ENCODE peak calls at places on chromosome 11, in six cellular contexts. One of them, this sample, is unnamed.

GRCh38 chr11:61728940-61729219 is 23.6 kb upstream of the MYRF start:
- DNase-seq in stimulated activated CD4-positive, alpha-beta T cell treated with anti-CD3 and anti-CD28 coated beads, Interleukin-1b, Interleukin-23, amount 100 ng/mL, for 24 hours: no peak
- DNase-seq in progenitor cell of endocrine pancreas: no peak
- DNase-seq in left ventricle myocardium inferior: no peak
- DNase-seq in astrocyte of the spinal cord: peak; percentile 59
- DNase-seq in ureter: no peak
- DNase-seq in this sample: no peak

GRCh38 chr11:19574916-19575315 is 137.7 kb upstream of the NAV2 start:
- DNase-seq in stimulated activated CD4-positive, alpha-beta T cell treated with anti-CD3 and anti-CD28 coated beads, Interleukin-1b, Interleukin-23, amount 100 ng/mL, for 24 hours: no peak
- DNase-seq in progenitor cell of endocrine pancreas: no peak
- DNase-seq in left ventricle myocardium inferior: no peak
- DNase-seq in astrocyte of the spinal cord: no peak
- DNase-seq in ureter: peak; percentile 15
- DNase-seq in this sample: no peak

GRCh38 chr11:69446108-69446507 is 35.4 kb upstream of the LINC01488 start:
- DNase-seq in stimulated activated CD4-positive, alpha-beta T cell treated with anti-CD3 and anti-CD28 coated beads, Interleukin-1b, Interleukin-23, amount 100 ng/mL, for 24 hours: no peak
- DNase-seq in progenitor cell of endocrine pancreas: no peak
- DNase-seq in left ventricle myocardium inferior: no peak
- DNase-seq in astrocyte of the spinal cord: no peak
- DNase-seq in ureter: no peak
- DNase-seq in this sample: no peak

GRCh38 chr11:77037057-77037456 is 2.9 kb downstream of the B3GNT6 start:
- DNase-seq in stimulated activated CD4-positive, alpha-beta T cell treated with anti-CD3 and anti-CD28 coated beads, Interleukin-1b, Interleukin-23, amount 100 ng/mL, for 24 hours: no peak
- DNase-seq in progenitor cell of endocrine pancreas: no peak
- DNase-seq in left ventricle myocardium inferior: no peak
- DNase-seq in astrocyte of the spinal cord: no peak
- DNase-seq in ureter: no peak
- DNase-seq in this sample: no peak

GRCh38 chr11:120707098-120707497 is 195.6 kb downstream of the GRIK4 start:
- DNase-seq in stimulated activated CD4-positive, alpha-beta T cell treated with anti-CD3 and anti-CD28 coated beads, Interleukin-1b, Interleukin-23, amount 100 ng/mL, for 24 hours: no peak
- DNase-seq in progenitor cell of endocrine pancreas: no peak
- DNase-seq in left ventricle myocardium inferior: no peak
- DNase-seq in astrocyte of the spinal cord: peak; percentile 80
- DNase-seq in ureter: no peak
- DNase-seq in this sample: no peak

GRCh38 chr11:124760205-124760652 is 1.9 kb downstream of the ESAM start:
- DNase-seq in stimulated activated CD4-positive, alpha-beta T cell treated with anti-CD3 and anti-CD28 coated beads, Interleukin-1b, Interleukin-23, amount 100 ng/mL, for 24 hours: no peak
- DNase-seq in progenitor cell of endocrine pancreas: no peak
- DNase-seq in left ventricle myocardium inferior: peak; percentile 54
- DNase-seq in astrocyte of the spinal cord: no peak
- DNase-seq in ureter: no peak
- DNase-seq in this sample: peak; percentile 33

GRCh38 chr11:121311373-121311772 is 18.8 kb downstream of the SC5D start:
- DNase-seq in stimulated activated CD4-positive, alpha-beta T cell treated with anti-CD3 and anti-CD28 coated beads, Interleukin-1b, Interleukin-23, amount 100 ng/mL, for 24 hours: no peak
- DNase-seq in progenitor cell of endocrine pancreas: no peak
- DNase-seq in left ventricle myocardium inferior: no peak
- DNase-seq in astrocyte of the spinal cord: no peak
- DNase-seq in ureter: no peak
- DNase-seq in this sample: no peak

GRCh38 chr11:3230636-3231549 is 1.3 kb downstream of the MRGPRE start:
- DNase-seq in stimulated activated CD4-positive, alpha-beta T cell treated with anti-CD3 and anti-CD28 coated beads, Interleukin-1b, Interleukin-23, amount 100 ng/mL, for 24 hours: no peak
- DNase-seq in progenitor cell of endocrine pancreas: no peak
- DNase-seq in left ventricle myocardium inferior: no peak
- DNase-seq in astrocyte of the spinal cord: no peak
- DNase-seq in ureter: no peak
- DNase-seq in this sample: peak; percentile 7

GRCh38 chr11:45180158-45180887 is 33.9 kb downstream of the PRDM11 start:
- DNase-seq in stimulated activated CD4-positive, alpha-beta T cell treated with anti-CD3 and anti-CD28 coated beads, Interleukin-1b, Interleukin-23, amount 100 ng/mL, for 24 hours: no peak
- DNase-seq in progenitor cell of endocrine pancreas: peak; percentile 56
- DNase-seq in left ventricle myocardium inferior: peak; percentile 58
- DNase-seq in astrocyte of the spinal cord: no peak
- DNase-seq in ureter: no peak
- DNase-seq in this sample: peak; percentile 81

GRCh38 chr11:33377100-33377851 is 120.1 kb downstream of the HIPK3 start:
- DNase-seq in stimulated activated CD4-positive, alpha-beta T cell treated with anti-CD3 and anti-CD28 coated beads, Interleukin-1b, Interleukin-23, amount 100 ng/mL, for 24 hours: no peak
- DNase-seq in progenitor cell of endocrine pancreas: no peak
- DNase-seq in left ventricle myocardium inferior: no peak
- DNase-seq in astrocyte of the spinal cord: peak; percentile 30
- DNase-seq in ureter: no peak
- DNase-seq in this sample: no peak

GRCh38 chr11:16204261-16204660 is 152.1 kb downstream of the SOX6 start:
- DNase-seq in stimulated activated CD4-positive, alpha-beta T cell treated with anti-CD3 and anti-CD28 coated beads, Interleukin-1b, Interleukin-23, amount 100 ng/mL, for 24 hours: no peak
- DNase-seq in progenitor cell of endocrine pancreas: no peak
- DNase-seq in left ventricle myocardium inferior: no peak
- DNase-seq in astrocyte of the spinal cord: no peak
- DNase-seq in ureter: no peak
- DNase-seq in this sample: no peak

GRCh38 chr11:133619973-133620372 is 87.7 kb upstream of the OPCML start:
- DNase-seq in stimulated activated CD4-positive, alpha-beta T cell treated with anti-CD3 and anti-CD28 coated beads, Interleukin-1b, Interleukin-23, amount 100 ng/mL, for 24 hours: no peak
- DNase-seq in progenitor cell of endocrine pancreas: no peak
- DNase-seq in left ventricle myocardium inferior: no peak
- DNase-seq in astrocyte of the spinal cord: no peak
- DNase-seq in ureter: no peak
- DNase-seq in this sample: no peak

GRCh38 chr11:2413735-2414579 is 13.4 kb downstream of the TSSC4 start:
- DNase-seq in stimulated activated CD4-positive, alpha-beta T cell treated with anti-CD3 and anti-CD28 coated beads, Interleukin-1b, Interleukin-23, amount 100 ng/mL, for 24 hours: no peak
- DNase-seq in progenitor cell of endocrine pancreas: no peak
- DNase-seq in left ventricle myocardium inferior: no peak
- DNase-seq in astrocyte of the spinal cord: no peak
- DNase-seq in ureter: no peak
- DNase-seq in this sample: no peak

GRCh38 chr11:44243086-44243485 is 66.9 kb downstream of the ALX4 start:
- DNase-seq in stimulated activated CD4-positive, alpha-beta T cell treated with anti-CD3 and anti-CD28 coated beads, Interleukin-1b, Interleukin-23, amount 100 ng/mL, for 24 hours: no peak
- DNase-seq in progenitor cell of endocrine pancreas: no peak
- DNase-seq in left ventricle myocardium inferior: no peak
- DNase-seq in astrocyte of the spinal cord: no peak
- DNase-seq in ureter: no peak
- DNase-seq in this sample: no peak

GRCh38 chr11:79201637-79202347 is 239.0 kb downstream of the TENM4 start:
- DNase-seq in stimulated activated CD4-positive, alpha-beta T cell treated with anti-CD3 and anti-CD28 coated beads, Interleukin-1b, Interleukin-23, amount 100 ng/mL, for 24 hours: no peak
- DNase-seq in progenitor cell of endocrine pancreas: no peak
- DNase-seq in left ventricle myocardium inferior: no peak
- DNase-seq in astrocyte of the spinal cord: no peak
- DNase-seq in ureter: no peak
- DNase-seq in this sample: no peak

GRCh38 chr11:47351159-47352126 is 1.1 kb downstream of the MYBPC3 start:
- DNase-seq in stimulated activated CD4-positive, alpha-beta T cell treated with anti-CD3 and anti-CD28 coated beads, Interleukin-1b, Interleukin-23, amount 100 ng/mL, for 24 hours: no peak
- DNase-seq in progenitor cell of endocrine pancreas: no peak
- DNase-seq in left ventricle myocardium inferior: peak; percentile 82
- DNase-seq in astrocyte of the spinal cord: no peak
- DNase-seq in ureter: no peak
- DNase-seq in this sample: no peak

GRCh38 chr11:5151713-5152153 is 2.8 kb downstream of the OR52A1 start:
- DNase-seq in stimulated activated CD4-positive, alpha-beta T cell treated with anti-CD3 and anti-CD28 coated beads, Interleukin-1b, Interleukin-23, amount 100 ng/mL, for 24 hours: no peak
- DNase-seq in progenitor cell of endocrine pancreas: no peak
- DNase-seq in left ventricle myocardium inferior: no peak
- DNase-seq in astrocyte of the spinal cord: no peak
- DNase-seq in ureter: no peak
- DNase-seq in this sample: no peak

GRCh38 chr11:60984616-60985015 is 13.1 kb downstream of the CD6 start:
- DNase-seq in stimulated activated CD4-positive, alpha-beta T cell treated with anti-CD3 and anti-CD28 coated beads, Interleukin-1b, Interleukin-23, amount 100 ng/mL, for 24 hours: no peak
- DNase-seq in progenitor cell of endocrine pancreas: no peak
- DNase-seq in left ventricle myocardium inferior: no peak
- DNase-seq in astrocyte of the spinal cord: no peak
- DNase-seq in ureter: no peak
- DNase-seq in this sample: no peak

GRCh38 chr11:36702330-36703054 is 104.5 kb upstream of the RAG2 start:
- DNase-seq in stimulated activated CD4-positive, alpha-beta T cell treated with anti-CD3 and anti-CD28 coated beads, Interleukin-1b, Interleukin-23, amount 100 ng/mL, for 24 hours: no peak
- DNase-seq in progenitor cell of endocrine pancreas: peak; percentile 14
- DNase-seq in left ventricle myocardium inferior: no peak
- DNase-seq in astrocyte of the spinal cord: peak; percentile 72
- DNase-seq in ureter: no peak
- DNase-seq in this sample: peak; percentile 41

GRCh38 chr11:11446562-11446961 is 93.5 kb upstream of the CSNK2A3 start:
- DNase-seq in stimulated activated CD4-positive, alpha-beta T cell treated with anti-CD3 and anti-CD28 coated beads, Interleukin-1b, Interleukin-23, amount 100 ng/mL, for 24 hours: no peak
- DNase-seq in progenitor cell of endocrine pancreas: no peak
- DNase-seq in left ventricle myocardium inferior: no peak
- DNase-seq in astrocyte of the spinal cord: no peak
- DNase-seq in ureter: no peak
- DNase-seq in this sample: no peak

GRCh38 chr11:37124384-37124783 is 526.3 kb upstream of the RAG2 start:
- DNase-seq in stimulated activated CD4-positive, alpha-beta T cell treated with anti-CD3 and anti-CD28 coated beads, Interleukin-1b, Interleukin-23, amount 100 ng/mL, for 24 hours: no peak
- DNase-seq in progenitor cell of endocrine pancreas: no peak
- DNase-seq in left ventricle myocardium inferior: no peak
- DNase-seq in astrocyte of the spinal cord: no peak
- DNase-seq in ureter: no peak
- DNase-seq in this sample: no peak

This sample was measured in frontal cortex.